ENCODE peak calls at places on chromosomes 3 and 15, in eight cellular contexts. R, J, X, B, A, N, L and Z are unnamed samples. For H3K4me1, the result is how much of the 10 kb centered on the place peaks cover.

GRCh38 chr3:41198526-41198925 is 779 bp upstream of the CTNNB1 start:
- DNase-seq in R (peak), J (peak), X (no peak), B (peak), A (peak), N (no peak), L (peak), Z (peak)

GRCh38 chr15:95932676-95933075 is 397.8 kb upstream of the NR2F2 start:
- DNase-seq in R (no peak), J (no peak), X (no peak), B (no peak), A (no peak), N (no peak), L (no peak), Z (no peak)

GRCh38 chr15:68775671-68776476 is 44.8 kb downstream of the ANP32A start:
- DNase-seq in R (no peak), J (peak), X (no peak), B (no peak), A (peak), N (no peak), L (no peak), Z (peak)

GRCh38 chr3:156964562-156964961 is 138.4 kb downstream of the LEKR1 start:
- DNase-seq in R (no peak), J (no peak), X (no peak), B (no peak), A (no peak), N (no peak), L (no peak), Z (no peak)

GRCh38 chr15:21270474-21270873 is 169.8 kb downstream of the POTEB3 start:
- DNase-seq in R (no peak), J (no peak), X (no peak), B (no peak), A (no peak), N (no peak), L (no peak), Z (no peak)

GRCh38 chr3:117302448-117302847 is 592.9 kb downstream of the TUSC7 start:
- DNase-seq in R (no peak), J (no peak), X (no peak), B (no peak), A (no peak), N (no peak), L (no peak), Z (no peak)

GRCh38 chr3:27228805-27229204 is 140.4 kb downstream of the NEK10 start:
- DNase-seq in R (no peak), J (no peak), X (no peak), B (no peak), A (no peak), N (no peak), L (peak), Z (no peak)

GRCh38 chr3:65785065-65785645 is 253.6 kb downstream of the MAGI1 start:
- DNase-seq in R (no peak), J (no peak), X (no peak), B (peak), A (no peak), N (peak), L (peak), Z (no peak)

GRCh38 chr3:111151438-111151837 is 79.8 kb downstream of the NECTIN3 start:
- DNase-seq in R (no peak), J (no peak), X (no peak), B (no peak), A (no peak), N (no peak), L (peak), Z (no peak)

GRCh38 chr3:195697582-195698324 is 23.0 kb upstream of the MUC20 start:
- DNase-seq in R (no peak), J (no peak), X (no peak), B (peak), A (peak), N (peak), L (no peak), Z (no peak)

GRCh38 chr3:197567900-197568685 is 12.3 kb upstream of the BDH1 start:
- DNase-seq in R (no peak), J (no peak), X (no peak), B (no peak), A (no peak), N (no peak), L (no peak), Z (no peak)

GRCh38 chr3:43753743-43754142 is 63.0 kb downstream of the ABHD5 start:
- DNase-seq in R (no peak), J (no peak), X (no peak), B (no peak), A (no peak), N (no peak), L (no peak), Z (no peak)

GRCh38 chr3:78497692-78498091 is 1270.1 kb downstream of the ROBO1 start:
- DNase-seq in R (no peak), J (no peak), X (no peak), B (no peak), A (no peak), N (no peak), L (no peak), Z (no peak)

GRCh38 chr3:57654214-57654613 is 38.7 kb downstream of the DENND6A start:
- DNase-seq in R (no peak), J (no peak), X (no peak), B (no peak), A (no peak), N (no peak), L (no peak), Z (no peak)

GRCh38 chr15:34059476-34059875 is 20.5 kb upstream of the AVEN start:
- DNase-seq in R (no peak), J (no peak), X (no peak), B (no peak), A (no peak), N (no peak), L (no peak), Z (no peak)

GRCh38 chr3:50885491-50885890 is 210.8 kb downstream of the DOCK3 start:
- DNase-seq in R (no peak), J (no peak), X (no peak), B (peak), A (no peak), N (no peak), L (peak), Z (no peak)

GRCh38 chr3:38453075-38453913 is at the start of gene ACVR2B:
- DNase-seq in R (peak), J (peak), X (no peak), B (peak), A (peak), N (peak), L (peak), Z (peak)
- H3K4me1 ChIP-seq in R (under half), J (under half), X (under half), B (under half), A (under half), N (under half), L (under half), Z (under half)

DNA sequence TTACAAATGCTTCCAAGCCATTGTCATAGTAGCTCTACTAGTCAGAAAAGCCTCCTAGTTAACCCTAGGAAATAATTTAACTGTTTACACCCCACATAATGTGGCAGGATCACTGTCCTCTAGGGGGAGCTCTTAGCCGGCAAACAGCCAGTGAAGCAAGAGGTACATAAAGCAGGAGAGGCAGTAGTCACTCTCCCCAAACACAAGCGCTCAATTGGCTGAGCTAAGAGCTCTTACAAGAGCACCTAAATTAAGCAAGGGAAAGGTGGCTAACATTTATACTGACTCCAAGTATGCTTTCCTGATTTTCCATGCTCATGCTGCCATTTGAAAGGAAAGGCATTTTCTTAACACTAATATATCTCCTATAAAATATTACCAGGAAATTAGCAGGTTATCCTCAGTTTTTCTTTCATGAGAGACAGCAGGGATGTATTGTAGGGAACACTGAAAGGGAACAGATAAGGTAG is 37.6 kb downstream of the NCEH1 start:
- DNase-seq in R (peak), J (peak), X (no peak), B (peak), A (no peak), N (peak), L (peak), Z (peak)
- TF ChIP-seq EP300 in R (no peak), J (no peak), X (no peak), B (no peak), A (no peak), N (no peak), L (no peak), Z (no peak)

GRCh38 chr15:101276501-101277037 is 716 bp downstream of the SELENOS start:
- DNase-seq in R (no peak), J (no peak), X (no peak), B (no peak), A (no peak), N (no peak), L (no peak), Z (no peak)
- TF ChIP-seq CTCF in R (peak), J (peak), X (peak), B (peak), A (peak), N (peak), L (peak), Z (no peak)

GRCh38 chr15:67771201-67771600 is 54.1 kb upstream of the SKOR1 start:
- DNase-seq in R (no peak), J (no peak), X (no peak), B (peak), A (no peak), N (no peak), L (no peak), Z (no peak)

GRCh38 chr15:67766963-67767362 is 58.3 kb upstream of the SKOR1 start:
- DNase-seq in R (no peak), J (no peak), X (no peak), B (no peak), A (no peak), N (no peak), L (no peak), Z (no peak)

GRCh38 chr15:67770098-67770628 is 55.1 kb upstream of the SKOR1 start:
- DNase-seq in R (no peak), J (no peak), X (no peak), B (no peak), A (no peak), N (no peak), L (no peak), Z (no peak)

GRCh38 chr15:67768592-67768991 is 56.7 kb upstream of the SKOR1 start:
- DNase-seq in R (no peak), J (no peak), X (no peak), B (no peak), A (no peak), N (no peak), L (no peak), Z (no peak)

DNA sequence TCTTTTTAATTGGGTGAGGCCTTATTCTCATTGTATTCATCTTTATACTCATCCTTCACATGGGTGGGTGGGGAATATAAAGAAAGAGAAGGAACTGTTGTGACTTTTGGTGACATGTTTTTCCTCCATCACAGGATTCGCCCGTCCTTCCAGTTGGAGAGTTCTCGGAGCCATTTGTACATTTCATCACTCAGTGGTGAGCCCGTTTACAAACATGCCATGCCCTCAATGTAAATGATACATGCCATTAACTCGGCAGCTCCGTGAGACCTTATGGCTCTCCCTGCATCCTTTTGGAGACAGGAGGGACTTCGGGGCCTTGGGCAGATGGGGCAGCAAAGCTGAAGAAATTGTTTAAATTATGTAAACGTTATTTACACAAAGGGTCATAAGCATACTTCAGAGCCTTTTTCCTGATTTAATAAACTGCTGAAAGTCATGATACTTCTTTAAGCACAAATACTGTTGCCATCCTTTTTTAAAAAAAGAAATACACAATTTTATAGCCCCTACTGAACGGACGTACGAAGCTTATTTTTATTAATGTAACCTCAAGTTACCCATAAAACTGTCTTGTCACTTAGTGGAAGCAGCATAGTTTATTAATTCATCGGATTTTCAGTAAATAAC is 55.7 kb upstream of the SKOR1 start:
- DNase-seq in R (no peak), J (no peak), X (no peak), B (no peak), A (no peak), N (no peak), L (no peak), Z (no peak)
- H3K4me1 ChIP-seq in R (under half), J (under half), X (under half), B (under half), A (under half), N (under half), L (under half), Z (under half)

GRCh38 chr3:169241928-169242751 is 421.4 kb downstream of the MECOM start:
- DNase-seq in R (peak), J (peak), X (no peak), B (no peak), A (no peak), N (no peak), L (no peak), Z (peak)
- TF ChIP-seq EP300 in R (no peak), J (no peak), X (no peak), B (no peak), A (no peak), N (no peak), L (no peak), Z (no peak)

GRCh38 chr15:29570121-29570930 is 251.9 kb downstream of the TJP1 start:
- DNase-seq in R (no peak), J (no peak), X (no peak), B (no peak), A (no peak), N (no peak), L (no peak), Z (no peak)

GRCh38 chr15:29567336-29567735 is 254.9 kb downstream of the TJP1 start:
- DNase-seq in R (no peak), J (no peak), X (no peak), B (no peak), A (no peak), N (no peak), L (no peak), Z (no peak)

GRCh38 chr15:29569533-29570092 is 252.7 kb downstream of the TJP1 start:
- DNase-seq in R (no peak), J (no peak), X (no peak), B (no peak), A (no peak), N (no peak), L (no peak), Z (no peak)

GRCh38 chr15:29566914-29567313 is 255.4 kb downstream of the TJP1 start:
- DNase-seq in R (no peak), J (no peak), X (no peak), B (no peak), A (no peak), N (no peak), L (no peak), Z (no peak)

GRCh38 chr15:29568840-29569532 is 253.3 kb downstream of the TJP1 start:
- DNase-seq in R (peak), J (no peak), X (no peak), B (no peak), A (no peak), N (peak), L (peak), Z (no peak)
- TF ChIP-seq CTCF in R (no peak), J (peak), X (no peak), B (no peak), A (no peak), N (peak), L (peak), Z (no peak)

DNA sequence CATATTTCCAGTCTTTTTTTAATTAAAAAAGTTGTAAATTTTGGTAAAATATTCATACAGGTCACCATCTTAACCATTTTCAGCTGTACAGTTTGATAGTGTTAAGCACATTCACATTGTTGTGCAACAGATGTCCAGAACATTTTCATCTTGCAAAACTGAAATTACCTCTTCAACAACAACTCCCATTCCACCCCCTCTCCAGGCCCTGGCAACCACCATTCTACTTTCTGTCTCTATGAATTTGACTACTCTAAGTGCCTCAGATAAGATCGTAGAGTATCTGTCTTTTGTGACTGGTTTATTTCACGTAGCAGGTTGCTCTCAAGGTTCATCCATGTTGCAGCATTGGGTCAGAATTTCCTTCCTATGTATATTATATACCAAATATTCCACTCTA is 76.0 kb downstream of the SLCO3A1 start:
- DNase-seq in R (no peak), J (no peak), X (no peak), B (no peak), A (no peak), N (no peak), L (no peak), Z (no peak)
- H3K4me1 ChIP-seq in R (under half), J (under half), X (under half), B (under half), A (under half), N (under half), L (under half), Z (under half)

GRCh38 chr15:85097706-85098105 is 116.0 kb downstream of the PDE8A start:
- DNase-seq in R (no peak), J (no peak), X (no peak), B (no peak), A (no peak), N (no peak), L (no peak), Z (no peak)
- TF ChIP-seq EP300 in R (no peak), J (no peak), X (no peak), B (no peak), A (no peak), N (no peak), L (no peak), Z (no peak)

GRCh38 chr15:99345242-99345641 is 94.0 kb downstream of the LRRC28 start:
- DNase-seq in R (no peak), J (no peak), X (no peak), B (no peak), A (no peak), N (no peak), L (no peak), Z (no peak)

GRCh38 chr15:99343208-99343607 is 91.9 kb downstream of the LRRC28 start:
- DNase-seq in R (no peak), J (no peak), X (no peak), B (no peak), A (no peak), N (no peak), L (peak), Z (no peak)

GRCh38 chr15:99345832-99346462 is 94.7 kb downstream of the LRRC28 start:
- DNase-seq in R (no peak), J (no peak), X (no peak), B (no peak), A (no peak), N (no peak), L (no peak), Z (no peak)

GRCh38 chr15:99344639-99345038 is 93.4 kb downstream of the LRRC28 start:
- DNase-seq in R (no peak), J (no peak), X (no peak), B (no peak), A (no peak), N (no peak), L (no peak), Z (no peak)

DNA sequence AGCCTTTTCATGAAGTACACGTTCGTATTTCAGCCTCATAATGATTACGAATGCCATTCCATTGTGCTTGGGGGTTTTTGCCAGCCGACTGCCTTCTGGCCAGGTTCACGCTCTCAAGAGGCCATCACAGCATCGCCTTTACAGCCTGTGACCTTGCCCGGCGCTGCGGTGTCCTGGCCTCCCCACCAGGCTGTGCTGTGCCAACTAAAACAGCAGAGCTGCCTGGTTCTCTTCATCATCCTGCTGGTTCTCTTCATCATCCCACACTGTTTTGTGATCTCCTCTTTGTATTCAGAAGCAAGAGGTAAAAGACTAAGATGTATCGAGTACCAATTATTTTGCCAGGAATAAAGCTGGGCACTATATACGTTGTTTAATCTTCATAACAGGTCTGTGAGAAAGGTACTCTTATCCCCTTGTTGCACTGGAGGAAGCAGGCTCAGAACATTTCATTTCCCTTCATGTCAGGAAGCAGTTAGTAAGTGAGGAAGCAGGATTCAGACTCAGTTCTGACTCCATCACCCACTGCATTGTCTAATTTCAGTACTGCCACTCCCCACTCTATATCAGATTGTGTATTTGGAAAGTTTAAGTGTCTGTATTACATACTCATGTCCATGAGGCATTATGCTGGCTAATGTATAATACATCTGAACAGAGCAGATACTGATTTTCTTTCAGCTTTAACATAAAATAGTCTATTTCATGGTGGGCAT is 92.7 kb downstream of the LRRC28 start:
- DNase-seq in R (peak), J (no peak), X (no peak), B (no peak), A (peak), N (no peak), L (no peak), Z (no peak)
- TF ChIP-seq CTCF in R (no peak), J (peak), X (peak), B (peak), A (peak), N (peak), L (peak), Z (no peak)

GRCh38 chr3:129442486-129442885 is 2.5 kb downstream of the IFT122 start:
- DNase-seq in R (no peak), J (no peak), X (no peak), B (no peak), A (no peak), N (no peak), L (no peak), Z (no peak)
- H3K4me1 ChIP-seq in R (under half), J (under half), X (under half), B (under half), A (under half), N (under half), L (under half), Z (half or more)